ENCODE peak calls at places on chromosomes 6 and 20, in eight cellular contexts. L, K, B, E, C, U, Y and G are unnamed samples.

GRCh38 chr6:111337715-111338333 is 145.2 kb downstream of the REV3L start:
- DNase-seq in L (no peak), K (no peak), B (no peak), E (no peak), C (no peak), U (no peak), Y (no peak), G (no peak)

GRCh38 chr6:170232186-170233002 is 58.5 kb downstream of the DLL1 start:
- DNase-seq in L (no peak), K (peak), B (no peak), E (no peak), C (peak), U (no peak), Y (peak), G (no peak)

GRCh38 chr6:44657201-44657824 is 269.8 kb downstream of the CDC5L start:
- DNase-seq in L (no peak), K (no peak), B (no peak), E (no peak), C (no peak), U (no peak), Y (peak), G (no peak)

GRCh38 chr20:63635431-63636141 is 8.7 kb upstream of the GMEB2 start:
- DNase-seq in L (no peak), K (no peak), B (no peak), E (no peak), C (no peak), U (no peak), Y (no peak), G (peak)

GRCh38 chr6:107443066-107443903 is 16.1 kb downstream of the PDSS2 start:
- DNase-seq in L (no peak), K (peak), B (no peak), E (no peak), C (no peak), U (no peak), Y (no peak), G (no peak)

GRCh38 chr6:52549428-52549827 is 27.4 kb downstream of the TRAM2 start:
- DNase-seq in L (no peak), K (no peak), B (no peak), E (no peak), C (no peak), U (no peak), Y (no peak), G (no peak)

GRCh38 chr20:31605031-31605901 is at the start of gene ID1:
- DNase-seq in L (peak), K (peak), B (peak), E (peak), C (peak), U (peak), Y (peak), G (peak)

GRCh38 chr20:47258745-47259695 is 97.5 kb downstream of the ZMYND8 start:
- DNase-seq in L (no peak), K (peak), B (no peak), E (no peak), C (no peak), U (peak), Y (peak), G (no peak)

GRCh38 chr6:100177956-100178355 is 183.9 kb upstream of the MCHR2 start:
- DNase-seq in L (no peak), K (no peak), B (no peak), E (no peak), C (no peak), U (no peak), Y (peak), G (no peak)

GRCh38 chr6:152356659-152357058 is 280.5 kb downstream of the SYNE1 start:
- DNase-seq in L (no peak), K (peak), B (no peak), E (no peak), C (no peak), U (no peak), Y (peak), G (no peak)

GRCh38 chr6:111416529-111416928 is 66.5 kb downstream of the REV3L start:
- DNase-seq in L (no peak), K (no peak), B (no peak), E (no peak), C (no peak), U (no peak), Y (peak), G (no peak)

GRCh38 chr6:100892693-100893092 is 11.6 kb upstream of the ASCC3 start:
- DNase-seq in L (no peak), K (no peak), B (peak), E (peak), C (no peak), U (no peak), Y (no peak), G (no peak)

GRCh38 chr6:125586074-125586473 is 163.4 kb upstream of the HEY2 start:
- DNase-seq in L (no peak), K (peak), B (no peak), E (no peak), C (no peak), U (no peak), Y (no peak), G (no peak)

GRCh38 chr6:140051521-140052455 is 677.3 kb upstream of the CITED2 start:
- DNase-seq in L (no peak), K (peak), B (no peak), E (no peak), C (no peak), U (no peak), Y (peak), G (no peak)

GRCh38 chr6:141610741-141611140 is 522.0 kb upstream of the GJE1 start:
- DNase-seq in L (no peak), K (peak), B (no peak), E (no peak), C (no peak), U (no peak), Y (peak), G (no peak)